ENCODE peak calls at places on chromosomes 6 and 20, in seven cellular contexts. I is foreskin fibroblast, H is PC-3, D is fibroblast of pulmonary artery, Y is fibroblast of mammary gland, W is AG09319, X is astrocyte of the spinal cord. G is an unnamed sample.

GRCh38 chr6:84801250-84801649 is 36.9 kb upstream of the TBX18 start:
- DNase-seq in I (no peak), H (peak), D (no peak), Y (peak), W (no peak), X (no peak), G (no peak)

GRCh38 chr6:85678000-85678601 is 35.4 kb upstream of the SYNCRIP start:
- DNase-seq in I (no peak), H (peak), D (no peak), Y (peak), W (no peak), X (peak), G (no peak)

GRCh38 chr20:62355527-62356142 is 11.5 kb downstream of the LAMA5 start:
- DNase-seq in I (no peak), H (peak), D (peak), Y (peak), W (no peak), X (peak), G (peak)

GRCh38 chr6:28134015-28134414 is 7.7 kb upstream of the ZKSCAN8 start:
- DNase-seq in I (peak), H (peak), D (peak), Y (peak), W (no peak), X (peak), G (peak)

GRCh38 chr6:48419992-48420391 is 309.0 kb upstream of the PTCHD4 start:
- DNase-seq in I (no peak), H (no peak), D (no peak), Y (no peak), W (no peak), X (peak), G (no peak)

GRCh38 chr6:155273438-155273837 is 9.6 kb downstream of the CLDN20 start:
- DNase-seq in I (peak), H (no peak), D (peak), Y (peak), W (no peak), X (peak), G (peak)

GRCh38 chr6:16402501-16402900 is 164.1 kb downstream of the GMPR start:
- DNase-seq in I (peak), H (no peak), D (no peak), Y (peak), W (no peak), X (peak), G (no peak)

GRCh38 chr6:45949256-45949655 is 66.4 kb downstream of the CLIC5 start:
- DNase-seq in I (no peak), H (peak), D (no peak), Y (no peak), W (no peak), X (no peak), G (no peak)

GRCh38 chr6:77502966-77503365 is 39.7 kb upstream of the HTR1B start:
- DNase-seq in I (no peak), H (no peak), D (no peak), Y (no peak), W (no peak), X (peak), G (no peak)

GRCh38 chr20:16441526-16442164 is 131.6 kb downstream of the KIF16B start:
- DNase-seq in I (no peak), H (no peak), D (no peak), Y (no peak), W (no peak), X (no peak), G (no peak)

GRCh38 chr6:55456016-55456415 is 123.0 kb downstream of the HMGCLL1 start:
- DNase-seq in I (no peak), H (no peak), D (no peak), Y (no peak), W (no peak), X (peak), G (peak)

GRCh38 chr6:70103798-70104197 is 199.1 kb downstream of the COL9A1 start:
- DNase-seq in I (no peak), H (peak), D (no peak), Y (peak), W (no peak), X (no peak), G (no peak)
- TF ChIP-seq CTCF in I (peak), H (peak), D (peak), Y (peak), W (peak), X (peak), G (peak)

GRCh38 chr6:30646450-30647038 is 389 bp upstream of the C6orf136 start:
- DNase-seq in I (no peak), H (no peak), D (peak), Y (peak), W (no peak), X (no peak), G (no peak)

GRCh38 chr6:30645989-30646388 is 944 bp upstream of the C6orf136 start:
- DNase-seq in I (no peak), H (peak), D (no peak), Y (no peak), W (no peak), X (no peak), G (no peak)

GRCh38 chr6:30647802-30648460 is 998 bp downstream of the C6orf136 start:
- DNase-seq in I (no peak), H (no peak), D (no peak), Y (no peak), W (no peak), X (peak), G (no peak)

GRCh38 chr6:30644769-30645168 is 2.2 kb upstream of the C6orf136 start:
- DNase-seq in I (no peak), H (no peak), D (no peak), Y (no peak), W (no peak), X (no peak), G (no peak)

GRCh38 chr6:30647039-30647801 is at the start of gene C6orf136:
- DNase-seq in I (peak), H (peak), D (peak), Y (peak), W (peak), X (peak), G (peak)
- TF ChIP-seq CTCF in I (no peak), H (no peak), D (no peak), Y (no peak), W (no peak), X (no peak), G (no peak)

GRCh38 chr6:11977738-11978137 is 34.4 kb upstream of the HIVEP1 start:
- DNase-seq in I (no peak), H (no peak), D (no peak), Y (no peak), W (no peak), X (no peak), G (no peak)
- TF ChIP-seq CTCF in I (no peak), H (no peak), D (no peak), Y (no peak), W (no peak), X (no peak), G (no peak)

GRCh38 chr6:36735110-36735971 is 37.7 kb downstream of the RAB44 start:
- DNase-seq in I (peak), H (peak), D (peak), Y (peak), W (peak), X (peak), G (peak)
- TF ChIP-seq CTCF in I (no peak), H (no peak), D (peak), Y (peak), W (peak), X (no peak), G (peak)

GRCh38 chr20:36141310-36141709 is 13.2 kb upstream of the EPB41L1 start:
- DNase-seq in I (no peak), H (no peak), D (no peak), Y (no peak), W (no peak), X (no peak), G (no peak)
- TF ChIP-seq CTCF in I (no peak), H (no peak), D (no peak), Y (no peak), W (no peak), X (no peak), G (no peak)

DNA sequence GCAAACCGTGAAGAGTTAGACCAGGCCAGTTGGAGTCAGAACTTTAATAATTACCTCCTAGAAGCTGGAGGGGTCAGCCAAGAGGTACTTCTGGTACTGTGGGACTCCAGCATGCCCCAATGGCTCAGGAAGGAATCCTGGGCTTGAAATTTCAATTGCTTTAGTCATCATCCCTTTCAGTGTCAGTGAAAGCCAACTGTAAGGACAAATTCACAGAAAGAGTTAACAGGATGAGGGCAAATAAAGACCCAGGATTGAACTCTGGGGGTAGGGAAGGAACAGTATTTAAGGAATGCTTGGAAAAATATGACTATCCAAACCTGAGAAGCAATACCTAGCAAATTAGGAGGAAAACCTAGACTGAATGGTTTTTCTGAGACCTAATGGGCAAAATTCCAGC is 735.1 kb upstream of the MARCKS start:
- DNase-seq in I (peak), H (peak), D (peak), Y (peak), W (peak), X (peak), G (peak)
- TF ChIP-seq CTCF in I (peak), H (peak), D (peak), Y (peak), W (peak), X (peak), G (no peak)

G was measured in fibroblast of lung.